ENCODE peak calls at places on chromosomes 12 and 14, in seven cellular contexts. One of them, this sample, is unnamed.

GRCh38 chr12:103505371-103506236 is 9.8 kb upstream of the C12orf42 start:
- DNase-seq in neuronal stem cell: no peak
- DNase-seq in H9: no peak
- DNase-seq in IMR-90: no peak
- DNase-seq in H1: no peak
- DNase-seq in mesenchymal stem cell: no peak
- DNase-seq in trophoblast cell: peak; percentile 36
- DNase-seq in this sample: no peak

GRCh38 chr12:82760423-82760822 is 73.7 kb downstream of the TMTC2 start:
- DNase-seq in neuronal stem cell: no peak
- DNase-seq in H9: no peak
- DNase-seq in IMR-90: no peak
- DNase-seq in H1: no peak
- DNase-seq in mesenchymal stem cell: no peak
- DNase-seq in trophoblast cell: no peak
- DNase-seq in this sample: no peak

GRCh38 chr12:96526110-96526509 is 36.7 kb downstream of the CFAP54 start:
- DNase-seq in neuronal stem cell: no peak
- DNase-seq in H9: no peak
- DNase-seq in IMR-90: no peak
- DNase-seq in H1: no peak
- DNase-seq in mesenchymal stem cell: no peak
- DNase-seq in trophoblast cell: no peak
- DNase-seq in this sample: no peak

GRCh38 chr12:93678779-93679178 is 1.6 kb downstream of the CRADD start:
- DNase-seq in neuronal stem cell: no peak
- DNase-seq in H9: no peak
- DNase-seq in IMR-90: no peak
- DNase-seq in H1: no peak
- DNase-seq in mesenchymal stem cell: no peak
- DNase-seq in trophoblast cell: no peak
- DNase-seq in this sample: peak; percentile 28

GRCh38 chr12:38704455-38704854 is 200.9 kb downstream of the CPNE8 start:
- DNase-seq in neuronal stem cell: no peak
- DNase-seq in H9: no peak
- DNase-seq in IMR-90: no peak
- DNase-seq in H1: no peak
- DNase-seq in mesenchymal stem cell: no peak
- DNase-seq in trophoblast cell: no peak
- DNase-seq in this sample: no peak

GRCh38 chr14:18660585-18660922 is 59.6 kb downstream of the OR11H12 start:
- DNase-seq in neuronal stem cell: no peak
- DNase-seq in H9: no peak
- DNase-seq in IMR-90: no peak
- DNase-seq in H1: no peak
- DNase-seq in mesenchymal stem cell: no peak
- DNase-seq in trophoblast cell: no peak
- DNase-seq in this sample: no peak

GRCh38 chr14:21868442-21869046 is 194.9 kb upstream of the OR4E1 start:
- DNase-seq in neuronal stem cell: peak; percentile 53
- DNase-seq in H9: peak; percentile 81
- DNase-seq in IMR-90: peak; percentile 32
- DNase-seq in H1: peak; percentile 31
- DNase-seq in mesenchymal stem cell: peak; percentile 23
- DNase-seq in trophoblast cell: peak; percentile 33
- DNase-seq in this sample: peak; percentile 77

GRCh38 chr14:90600619-90601018 is 203.8 kb downstream of the CALM1 start:
- DNase-seq in neuronal stem cell: no peak
- DNase-seq in H9: no peak
- DNase-seq in IMR-90: no peak
- DNase-seq in H1: no peak
- DNase-seq in mesenchymal stem cell: no peak
- DNase-seq in trophoblast cell: no peak
- DNase-seq in this sample: no peak

GRCh38 chr14:78851189-78851588 is 681.0 kb downstream of the NRXN3 start:
- DNase-seq in neuronal stem cell: no peak
- DNase-seq in H9: no peak
- DNase-seq in IMR-90: no peak
- DNase-seq in H1: no peak
- DNase-seq in mesenchymal stem cell: no peak
- DNase-seq in trophoblast cell: no peak
- DNase-seq in this sample: no peak

GRCh38 chr12:62813031-62813829 is 121.7 kb downstream of the PPM1H start:
- DNase-seq in neuronal stem cell: peak; percentile 62
- DNase-seq in H9: peak; percentile 65
- DNase-seq in IMR-90: peak; percentile 68
- DNase-seq in H1: peak; percentile 31
- DNase-seq in mesenchymal stem cell: peak; percentile 65
- DNase-seq in trophoblast cell: peak; percentile 29
- DNase-seq in this sample: peak; percentile 83

GRCh38 chr12:76766161-76766560 is 2.2 kb downstream of the ZDHHC17 start:
- DNase-seq in neuronal stem cell: no peak
- DNase-seq in H9: no peak
- DNase-seq in IMR-90: no peak
- DNase-seq in H1: no peak
- DNase-seq in mesenchymal stem cell: no peak
- DNase-seq in trophoblast cell: no peak
- DNase-seq in this sample: no peak

GRCh38 chr12:131867891-131868675 is 26.3 kb upstream of the ULK1 start:
- DNase-seq in neuronal stem cell: no peak
- DNase-seq in H9: no peak
- DNase-seq in IMR-90: no peak
- DNase-seq in H1: no peak
- DNase-seq in mesenchymal stem cell: no peak
- DNase-seq in trophoblast cell: no peak
- DNase-seq in this sample: no peak

GRCh38 chr12:93618891-93619410 is 46.5 kb downstream of the SOCS2 start:
- DNase-seq in neuronal stem cell: no peak
- DNase-seq in H9: no peak
- DNase-seq in IMR-90: no peak
- DNase-seq in H1: no peak
- DNase-seq in mesenchymal stem cell: no peak
- DNase-seq in trophoblast cell: no peak
- DNase-seq in this sample: no peak

GRCh38 chr12:10214131-10214876 is 1.6 kb downstream of the GABARAPL1 start:
- DNase-seq in neuronal stem cell: no peak
- DNase-seq in H9: no peak
- DNase-seq in IMR-90: peak; percentile 72
- DNase-seq in H1: no peak
- DNase-seq in mesenchymal stem cell: peak; percentile 74
- DNase-seq in trophoblast cell: no peak
- DNase-seq in this sample: peak; percentile 78

GRCh38 chr14:38129705-38130104 is 78.0 kb upstream of the SSTR1 start:
- DNase-seq in neuronal stem cell: no peak
- DNase-seq in H9: no peak
- DNase-seq in IMR-90: no peak
- DNase-seq in H1: no peak
- DNase-seq in mesenchymal stem cell: no peak
- DNase-seq in trophoblast cell: no peak
- DNase-seq in this sample: no peak

GRCh38 chr12:14691560-14691959 is 4.8 kb downstream of the GUCY2C start:
- DNase-seq in neuronal stem cell: no peak
- DNase-seq in H9: no peak
- DNase-seq in IMR-90: no peak
- DNase-seq in H1: no peak
- DNase-seq in mesenchymal stem cell: no peak
- DNase-seq in trophoblast cell: peak; percentile 27
- DNase-seq in this sample: no peak

GRCh38 chr12:125183187-125184067 is 118.2 kb downstream of the AACS start:
- DNase-seq in neuronal stem cell: peak; percentile 91
- DNase-seq in H9: peak; percentile 89
- DNase-seq in IMR-90: peak; percentile 66
- DNase-seq in H1: no peak
- DNase-seq in mesenchymal stem cell: peak; percentile 68
- DNase-seq in trophoblast cell: peak; percentile 41
- DNase-seq in this sample: peak; percentile 76

GRCh38 chr12:109759595-109759994 is 46.0 kb downstream of the FAM222A start:
- DNase-seq in neuronal stem cell: no peak
- DNase-seq in H9: peak; percentile 29
- DNase-seq in IMR-90: no peak
- DNase-seq in H1: no peak
- DNase-seq in mesenchymal stem cell: no peak
- DNase-seq in trophoblast cell: no peak
- DNase-seq in this sample: no peak
- H3K27ac ChIP-seq in neuronal stem cell: no peak overlapping the region
- H3K27ac ChIP-seq in H9: no peak overlapping the region
- H3K27ac ChIP-seq in IMR-90: no peak overlapping the region
- H3K27ac ChIP-seq in H1: no peak overlapping the region
- H3K27ac ChIP-seq in mesenchymal stem cell: no peak overlapping the region
- H3K27ac ChIP-seq in trophoblast cell: no peak overlapping the region
- H3K27ac ChIP-seq in this sample: no peak overlapping the region

DNA sequence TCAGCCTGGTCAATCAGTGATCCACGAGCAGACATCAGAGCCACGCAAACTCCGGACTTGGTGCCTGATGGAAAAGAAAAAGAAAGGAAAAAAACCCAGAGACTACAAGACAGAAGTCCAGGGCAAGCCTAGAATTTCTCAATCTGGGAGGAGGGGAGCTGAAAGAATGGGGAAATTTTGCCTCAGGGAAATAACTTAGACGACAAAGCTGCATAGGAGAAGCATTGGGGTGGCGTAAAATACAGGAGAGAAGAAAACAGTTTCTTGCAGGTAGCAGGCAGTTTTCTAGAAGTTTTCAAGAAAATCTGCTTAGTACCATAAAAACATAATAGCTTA is 2.6 kb upstream of the SLC11A2 start:
- DNase-seq in neuronal stem cell: no peak
- DNase-seq in H9: no peak
- DNase-seq in IMR-90: no peak
- DNase-seq in H1: no peak
- DNase-seq in mesenchymal stem cell: peak; percentile 26
- DNase-seq in trophoblast cell: peak; percentile 63
- DNase-seq in this sample: peak; percentile 39
- H4K8ac ChIP-seq in neuronal stem cell: no peak overlapping the region
- H4K8ac ChIP-seq in H9: no peak overlapping the region
- H4K8ac ChIP-seq in IMR-90: no peak overlapping the region
- H4K8ac ChIP-seq in H1: no peak overlapping the region
- H4K8ac ChIP-seq in mesenchymal stem cell: no peak overlapping the region
- H4K8ac ChIP-seq in trophoblast cell: peak overlapping the region; percentile 32
- H4K8ac ChIP-seq in this sample: no peak overlapping the region

GRCh38 chr14:65255029-65255545 is 152.8 kb upstream of the MAX start:
- DNase-seq in neuronal stem cell: no peak
- DNase-seq in H9: no peak
- DNase-seq in IMR-90: peak; percentile 82
- DNase-seq in H1: no peak
- DNase-seq in mesenchymal stem cell: peak; percentile 63
- DNase-seq in trophoblast cell: peak; percentile 46
- DNase-seq in this sample: peak; percentile 90
- H3K9ac ChIP-seq in neuronal stem cell: no peak overlapping the region
- H3K9ac ChIP-seq in H9: no peak overlapping the region
- H3K9ac ChIP-seq in IMR-90: no peak overlapping the region
- H3K9ac ChIP-seq in H1: no peak overlapping the region
- H3K9ac ChIP-seq in mesenchymal stem cell: peak overlapping the region; percentile 40
- H3K9ac ChIP-seq in trophoblast cell: no peak overlapping the region
- H3K9ac ChIP-seq in this sample: no peak overlapping the region

GRCh38 chr14:104801284-104802119 is 601 bp downstream of the ZBTB42 start:
- DNase-seq in neuronal stem cell: no peak
- DNase-seq in H9: no peak
- DNase-seq in IMR-90: no peak
- DNase-seq in H1: no peak
- DNase-seq in mesenchymal stem cell: no peak
- DNase-seq in trophoblast cell: peak; percentile 31
- DNase-seq in this sample: no peak
- H3K27ac ChIP-seq in neuronal stem cell: no peak overlapping the region
- H3K27ac ChIP-seq in H9: no peak overlapping the region
- H3K27ac ChIP-seq in IMR-90: no peak overlapping the region
- H3K27ac ChIP-seq in H1: no peak overlapping the region
- H3K27ac ChIP-seq in mesenchymal stem cell: no peak overlapping the region
- H3K27ac ChIP-seq in trophoblast cell: no peak overlapping the region
- H3K27ac ChIP-seq in this sample: no peak overlapping the region

GRCh38 chr12:77845831-77846230 is 15.1 kb downstream of the NAV3 start:
- DNase-seq in neuronal stem cell: no peak
- DNase-seq in H9: no peak
- DNase-seq in IMR-90: peak; percentile 44
- DNase-seq in H1: no peak
- DNase-seq in mesenchymal stem cell: peak; percentile 73
- DNase-seq in trophoblast cell: no peak
- DNase-seq in this sample: no peak
- H4K8ac ChIP-seq in neuronal stem cell: no peak overlapping the region
- H4K8ac ChIP-seq in H9: no peak overlapping the region
- H4K8ac ChIP-seq in IMR-90: no peak overlapping the region
- H4K8ac ChIP-seq in H1: no peak overlapping the region
- H4K8ac ChIP-seq in mesenchymal stem cell: no peak overlapping the region
- H4K8ac ChIP-seq in trophoblast cell: no peak overlapping the region
- H4K8ac ChIP-seq in this sample: no peak overlapping the region

GRCh38 chr12:71725011-71725410 is 29.7 kb upstream of the RAB21 start:
- DNase-seq in neuronal stem cell: no peak
- DNase-seq in H9: no peak
- DNase-seq in IMR-90: no peak
- DNase-seq in H1: no peak
- DNase-seq in mesenchymal stem cell: no peak
- DNase-seq in trophoblast cell: no peak
- DNase-seq in this sample: no peak
- H3K9ac ChIP-seq in neuronal stem cell: no peak overlapping the region
- H3K9ac ChIP-seq in H9: no peak overlapping the region
- H3K9ac ChIP-seq in IMR-90: no peak overlapping the region
- H3K9ac ChIP-seq in H1: no peak overlapping the region
- H3K9ac ChIP-seq in mesenchymal stem cell: no peak overlapping the region
- H3K9ac ChIP-seq in trophoblast cell: no peak overlapping the region
- H3K9ac ChIP-seq in this sample: no peak overlapping the region

GRCh38 chr12:87444039-87444438 is 585.2 kb downstream of the C12orf50 start:
- DNase-seq in neuronal stem cell: no peak
- DNase-seq in H9: no peak
- DNase-seq in IMR-90: peak; percentile 1
- DNase-seq in H1: no peak
- DNase-seq in mesenchymal stem cell: no peak
- DNase-seq in trophoblast cell: peak; percentile 39
- DNase-seq in this sample: no peak

GRCh38 chr12:87441511-87441910 is 587.7 kb downstream of the C12orf50 start:
- DNase-seq in neuronal stem cell: no peak
- DNase-seq in H9: no peak
- DNase-seq in IMR-90: no peak
- DNase-seq in H1: no peak
- DNase-seq in mesenchymal stem cell: peak; percentile 12
- DNase-seq in trophoblast cell: no peak
- DNase-seq in this sample: no peak

DNA sequence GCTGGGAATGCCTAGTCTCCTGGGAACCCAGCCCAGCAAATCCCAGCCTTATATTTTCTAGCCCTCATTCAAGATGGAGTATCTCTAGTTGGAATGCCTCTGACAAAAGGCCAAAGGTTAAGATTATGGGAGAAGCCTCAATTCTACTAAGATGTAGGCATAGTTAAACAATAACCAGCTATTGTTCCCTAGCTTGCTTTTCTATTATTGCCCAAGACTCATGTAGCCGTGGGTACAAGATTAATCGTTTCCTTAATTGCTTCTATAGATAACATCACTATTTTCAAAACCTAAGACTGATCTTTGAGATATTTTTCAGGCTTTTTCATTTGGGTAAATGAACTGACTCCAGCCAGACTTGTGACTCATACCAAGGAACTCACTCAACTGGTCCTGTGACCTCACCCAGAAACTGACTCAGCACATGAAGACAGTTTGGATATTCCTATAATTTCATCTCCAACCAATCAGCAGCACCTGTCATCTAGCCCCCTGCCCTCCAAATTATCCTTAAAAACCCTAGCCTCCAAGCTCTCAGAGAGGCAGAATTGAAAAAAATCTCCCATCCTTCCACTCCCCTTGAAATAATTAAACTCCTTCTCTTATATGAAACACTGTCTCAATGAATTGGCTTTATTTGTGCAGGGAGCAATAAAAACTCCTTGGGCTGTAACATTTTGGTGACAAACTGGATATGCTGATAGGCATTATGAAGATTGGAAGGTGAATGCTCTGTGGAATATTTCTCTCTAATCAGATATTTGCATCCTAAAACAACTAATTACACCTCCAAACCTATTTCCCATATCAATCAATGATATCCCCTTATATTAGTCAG is 589.0 kb downstream of the C12orf50 start:
- DNase-seq in neuronal stem cell: no peak
- DNase-seq in H9: no peak
- DNase-seq in IMR-90: peak; percentile 93
- DNase-seq in H1: no peak
- DNase-seq in mesenchymal stem cell: peak; percentile 95
- DNase-seq in trophoblast cell: peak; percentile 71
- DNase-seq in this sample: peak; percentile 59
- H3K27ac ChIP-seq in neuronal stem cell: no peak overlapping the region
- H3K27ac ChIP-seq in H9: no peak overlapping the region
- H3K27ac ChIP-seq in IMR-90: no peak overlapping the region
- H3K27ac ChIP-seq in H1: no peak overlapping the region
- H3K27ac ChIP-seq in mesenchymal stem cell: peak overlapping the region; percentile 92
- H3K27ac ChIP-seq in trophoblast cell: peak overlapping the region; percentile 67
- H3K27ac ChIP-seq in this sample: no peak overlapping the region

This sample was measured in mesendoderm.